ENCODE peak calls at places on chromosomes 6 and 20, in nine cellular contexts. N, O, X, A, Z, P, S, M and J are unnamed samples.

GRCh38 chr6:11813585-11813984 is 35.0 kb upstream of the ADTRP start:
- DNase-seq in N (no peak), O (no peak), X (no peak), A (no peak), Z (no peak), P (no peak), S (no peak), M (no peak), J (no peak)

GRCh38 chr20:21393142-21393541 is 4.2 kb downstream of the NKX2-4 start:
- DNase-seq in N (no peak), O (no peak), X (no peak), A (no peak), Z (no peak), P (no peak), S (no peak), M (no peak), J (no peak)

GRCh38 chr20:49983848-49984408 is 1.1 kb downstream of the SNAI1 start:
- DNase-seq in N (no peak), O (no peak), X (no peak), A (no peak), Z (no peak), P (peak), S (no peak), M (peak), J (no peak)

GRCh38 chr6:56613247-56613851 is 29.3 kb downstream of the DST start:
- DNase-seq in N (no peak), O (no peak), X (no peak), A (no peak), Z (no peak), P (no peak), S (no peak), M (no peak), J (no peak)

GRCh38 chr6:101396552-101397173 is 3.2 kb downstream of the GRIK2 start:
- DNase-seq in N (peak), O (peak), X (peak), A (no peak), Z (no peak), P (peak), S (no peak), M (no peak), J (peak)

GRCh38 chr6:11315743-11316437 is 83.4 kb upstream of the NEDD9 start:
- DNase-seq in N (no peak), O (no peak), X (no peak), A (no peak), Z (no peak), P (no peak), S (no peak), M (no peak), J (no peak)

GRCh38 chr20:13510837-13511488 is 127.8 kb downstream of the TASP1 start:
- DNase-seq in N (no peak), O (no peak), X (no peak), A (no peak), Z (no peak), P (no peak), S (no peak), M (no peak), J (peak)

GRCh38 chr6:162387723-162388382 is 339.7 kb downstream of the PRKN start:
- DNase-seq in N (no peak), O (no peak), X (no peak), A (no peak), Z (no peak), P (no peak), S (no peak), M (no peak), J (peak)

GRCh38 chr6:67956352-67956751 is 678.7 kb upstream of the ADGRB3 start:
- DNase-seq in N (no peak), O (no peak), X (no peak), A (no peak), Z (no peak), P (no peak), S (no peak), M (no peak), J (peak)

GRCh38 chr6:162264581-162264980 is 463.0 kb downstream of the PRKN start:
- DNase-seq in N (no peak), O (no peak), X (no peak), A (no peak), Z (no peak), P (no peak), S (no peak), M (no peak), J (no peak)

GRCh38 chr6:157460182-157460999 is 79.4 kb downstream of the ZDHHC14 start:
- DNase-seq in N (no peak), O (no peak), X (no peak), A (no peak), Z (no peak), P (no peak), S (no peak), M (no peak), J (no peak)

GRCh38 chr20:36541227-36542018 is at the start of gene MYL9:
- DNase-seq in N (peak), O (peak), X (no peak), A (no peak), Z (peak), P (peak), S (no peak), M (peak), J (peak)

GRCh38 chr6:149316108-149316727 is 1.3 kb upstream of the TAB2 start:
- DNase-seq in N (no peak), O (no peak), X (no peak), A (no peak), Z (no peak), P (no peak), S (no peak), M (no peak), J (no peak)

GRCh38 chr6:82331031-82331773 is 32.4 kb upstream of the TPBG start:
- DNase-seq in N (no peak), O (no peak), X (no peak), A (no peak), Z (no peak), P (no peak), S (no peak), M (no peak), J (no peak)

GRCh38 chr20:11195899-11196558 is 522.2 kb upstream of the JAG1 start:
- DNase-seq in N (no peak), O (no peak), X (no peak), A (no peak), Z (no peak), P (peak), S (no peak), M (no peak), J (no peak)

GRCh38 chr20:37567671-37568588 is 40.3 kb upstream of the BLCAP start:
- DNase-seq in N (no peak), O (no peak), X (no peak), A (peak), Z (peak), P (no peak), S (no peak), M (no peak), J (peak)

GRCh38 chr20:2104236-2104635 is 2.6 kb downstream of the STK35 start:
- DNase-seq in N (no peak), O (no peak), X (no peak), A (no peak), Z (no peak), P (no peak), S (no peak), M (no peak), J (no peak)

GRCh38 chr6:113856011-113856551 is 1.1 kb upstream of the MARCKS start:
- DNase-seq in N (peak), O (peak), X (no peak), A (peak), Z (no peak), P (peak), S (no peak), M (no peak), J (no peak)

GRCh38 chr6:165552248-165552736 is 110.7 kb downstream of the PDE10A start:
- DNase-seq in N (no peak), O (no peak), X (no peak), A (no peak), Z (no peak), P (no peak), S (no peak), M (no peak), J (no peak)

GRCh38 chr6:36979343-36979742 is 6.7 kb downstream of the MTCH1 start:
- DNase-seq in N (no peak), O (peak), X (peak), A (peak), Z (no peak), P (peak), S (no peak), M (no peak), J (peak)

GRCh38 chr20:49646126-49646525 is 67.6 kb downstream of the B4GALT5 start:
- DNase-seq in N (no peak), O (no peak), X (no peak), A (no peak), Z (no peak), P (no peak), S (no peak), M (no peak), J (no peak)

GRCh38 chr6:136036601-136037000 is 185.1 kb downstream of the PDE7B start:
- DNase-seq in N (no peak), O (no peak), X (no peak), A (no peak), Z (no peak), P (no peak), S (no peak), M (no peak), J (no peak)

GRCh38 chr6:17928514-17929430 is 58.7 kb downstream of the KIF13A start:
- DNase-seq in N (no peak), O (no peak), X (no peak), A (no peak), Z (no peak), P (no peak), S (no peak), M (no peak), J (no peak)

GRCh38 chr6:155212616-155213380 is 51.0 kb upstream of the CLDN20 start:
- DNase-seq in N (no peak), O (no peak), X (no peak), A (no peak), Z (no peak), P (no peak), S (no peak), M (no peak), J (no peak)

GRCh38 chr6:36737043-36737785 is 39.6 kb downstream of the RAB44 start:
- DNase-seq in N (no peak), O (no peak), X (no peak), A (no peak), Z (no peak), P (no peak), S (no peak), M (peak), J (no peak)

GRCh38 chr6:75893058-75893775 is 144.2 kb downstream of the MYO6 start:
- DNase-seq in N (peak), O (peak), X (no peak), A (peak), Z (no peak), P (no peak), S (no peak), M (no peak), J (no peak)

GRCh38 chr6:128725271-128726233 is 157.4 kb upstream of the LAMA2 start:
- DNase-seq in N (peak), O (peak), X (no peak), A (no peak), Z (no peak), P (no peak), S (no peak), M (no peak), J (no peak)

GRCh38 chr6:33277663-33278391 is 904 bp downstream of the B3GALT4 start:
- DNase-seq in N (peak), O (peak), X (peak), A (no peak), Z (no peak), P (no peak), S (no peak), M (peak), J (no peak)

GRCh38 chr20:38304845-38305447 is 990 bp downstream of the BPI start:
- DNase-seq in N (peak), O (no peak), X (peak), A (no peak), Z (no peak), P (peak), S (no peak), M (no peak), J (peak)

GRCh38 chr6:116059713-116060571 is 749 bp downstream of the FRK start:
- DNase-seq in N (peak), O (no peak), X (no peak), A (no peak), Z (no peak), P (peak), S (no peak), M (peak), J (no peak)